ENCODE peak calls at places on chromosome 1, in nine cellular contexts. One of them, this sample, is unnamed. For H3K4me1, the result is how much of the 10 kb centered on the place peaks cover.

GRCh38 chr1:226400519-226401406 is 7.1 kb downstream of the PARP1 start:
- DNase-seq in astrocyte: no peak
- DNase-seq in CD8-positive, alpha-beta memory T cell: no peak
- DNase-seq in adrenal gland: no peak
- DNase-seq in right atrium auricular region: no peak
- DNase-seq in mammary epithelial cell: no peak
- DNase-seq in heart right ventricle: no peak
- DNase-seq in psoas muscle: no peak
- DNase-seq in heart left ventricle: no peak
- DNase-seq in this sample: no peak

GRCh38 chr1:115478933-115479551 is 141.0 kb upstream of the NGF start:
- DNase-seq in astrocyte: no peak
- DNase-seq in CD8-positive, alpha-beta memory T cell: no peak
- DNase-seq in adrenal gland: no peak
- DNase-seq in right atrium auricular region: peak
- DNase-seq in mammary epithelial cell: no peak
- DNase-seq in heart right ventricle: no peak
- DNase-seq in psoas muscle: no peak
- DNase-seq in heart left ventricle: no peak
- DNase-seq in this sample: peak

GRCh38 chr1:43275826-43276620 is 6.2 kb downstream of the TMEM125 start:
- DNase-seq in astrocyte: no peak
- DNase-seq in CD8-positive, alpha-beta memory T cell: no peak
- DNase-seq in adrenal gland: no peak
- DNase-seq in right atrium auricular region: no peak
- DNase-seq in mammary epithelial cell: no peak
- DNase-seq in heart right ventricle: no peak
- DNase-seq in psoas muscle: no peak
- DNase-seq in heart left ventricle: no peak
- DNase-seq in this sample: no peak

GRCh38 chr1:68174173-68175113 is 57.9 kb downstream of the WLS start:
- DNase-seq in astrocyte: peak
- DNase-seq in CD8-positive, alpha-beta memory T cell: no peak
- DNase-seq in adrenal gland: peak
- DNase-seq in right atrium auricular region: peak
- DNase-seq in mammary epithelial cell: peak
- DNase-seq in heart right ventricle: peak
- DNase-seq in psoas muscle: peak
- DNase-seq in heart left ventricle: peak
- DNase-seq in this sample: peak

GRCh38 chr1:196385109-196385508 is 223.1 kb downstream of the KCNT2 start:
- DNase-seq in astrocyte: no peak
- DNase-seq in CD8-positive, alpha-beta memory T cell: no peak
- DNase-seq in adrenal gland: no peak
- DNase-seq in right atrium auricular region: no peak
- DNase-seq in mammary epithelial cell: no peak
- DNase-seq in heart right ventricle: no peak
- DNase-seq in psoas muscle: no peak
- DNase-seq in heart left ventricle: no peak
- DNase-seq in this sample: no peak

GRCh38 chr1:115337633-115338456 is at the start of gene NGF:
- DNase-seq in astrocyte: peak
- DNase-seq in CD8-positive, alpha-beta memory T cell: no peak
- DNase-seq in adrenal gland: no peak
- DNase-seq in right atrium auricular region: peak
- DNase-seq in mammary epithelial cell: peak
- DNase-seq in heart right ventricle: peak
- DNase-seq in psoas muscle: peak
- DNase-seq in heart left ventricle: peak
- DNase-seq in this sample: no peak

GRCh38 chr1:21647431-21648373 is 21.5 kb downstream of the RAP1GAP start:
- DNase-seq in astrocyte: peak
- DNase-seq in CD8-positive, alpha-beta memory T cell: no peak
- DNase-seq in adrenal gland: peak
- DNase-seq in right atrium auricular region: no peak
- DNase-seq in mammary epithelial cell: peak
- DNase-seq in heart right ventricle: peak
- DNase-seq in psoas muscle: no peak
- DNase-seq in heart left ventricle: peak
- DNase-seq in this sample: no peak

GRCh38 chr1:86375688-86376087 is 20.4 kb downstream of the ODF2L start:
- DNase-seq in astrocyte: no peak
- DNase-seq in CD8-positive, alpha-beta memory T cell: no peak
- DNase-seq in adrenal gland: no peak
- DNase-seq in right atrium auricular region: no peak
- DNase-seq in mammary epithelial cell: no peak
- DNase-seq in heart right ventricle: no peak
- DNase-seq in psoas muscle: no peak
- DNase-seq in heart left ventricle: no peak
- DNase-seq in this sample: no peak

DNA sequence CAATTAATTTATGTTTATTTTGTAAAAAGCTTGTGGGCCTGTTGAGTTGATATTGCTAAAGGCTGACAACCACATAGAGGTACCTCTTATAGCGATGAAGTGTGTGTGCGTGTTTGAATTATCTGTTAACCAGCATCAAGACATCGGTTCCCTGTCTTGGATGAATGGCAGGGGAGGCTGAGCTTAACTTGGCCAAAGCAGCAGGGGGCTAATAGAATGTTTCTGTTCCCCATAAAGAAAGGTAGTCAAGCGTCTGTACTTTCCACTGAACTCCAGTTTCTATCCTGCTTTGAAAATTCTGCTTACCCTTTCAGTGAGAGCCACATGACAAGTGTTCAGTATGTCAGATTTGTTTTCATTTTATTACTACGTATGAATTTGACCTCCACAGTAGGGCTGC is 63.0 kb downstream of the ROR1 start:
- DNase-seq in astrocyte: no peak
- DNase-seq in CD8-positive, alpha-beta memory T cell: no peak
- DNase-seq in adrenal gland: no peak
- DNase-seq in right atrium auricular region: no peak
- DNase-seq in mammary epithelial cell: no peak
- DNase-seq in heart right ventricle: no peak
- DNase-seq in psoas muscle: no peak
- DNase-seq in heart left ventricle: no peak
- DNase-seq in this sample: no peak
- H3K4me1 ChIP-seq in astrocyte: under half
- H3K4me1 ChIP-seq in CD8-positive, alpha-beta memory T cell: under half
- H3K4me1 ChIP-seq in adrenal gland: under half
- H3K4me1 ChIP-seq in right atrium auricular region: under half
- H3K4me1 ChIP-seq in mammary epithelial cell: under half
- H3K4me1 ChIP-seq in heart right ventricle: under half
- H3K4me1 ChIP-seq in psoas muscle: under half
- H3K4me1 ChIP-seq in heart left ventricle: under half
- H3K4me1 ChIP-seq in this sample: under half

GRCh38 chr1:228174482-228175315 is 9.1 kb downstream of the IBA57 start:
- DNase-seq in astrocyte: no peak
- DNase-seq in CD8-positive, alpha-beta memory T cell: no peak
- DNase-seq in adrenal gland: no peak
- DNase-seq in right atrium auricular region: no peak
- DNase-seq in mammary epithelial cell: no peak
- DNase-seq in heart right ventricle: no peak
- DNase-seq in psoas muscle: no peak
- DNase-seq in heart left ventricle: no peak
- DNase-seq in this sample: no peak

GRCh38 chr1:228176461-228177182 is 11.0 kb downstream of the IBA57 start:
- DNase-seq in astrocyte: no peak
- DNase-seq in CD8-positive, alpha-beta memory T cell: no peak
- DNase-seq in adrenal gland: no peak
- DNase-seq in right atrium auricular region: no peak
- DNase-seq in mammary epithelial cell: no peak
- DNase-seq in heart right ventricle: peak
- DNase-seq in psoas muscle: no peak
- DNase-seq in heart left ventricle: peak
- DNase-seq in this sample: no peak

GRCh38 chr1:228176024-228176395 is 10.4 kb downstream of the IBA57 start:
- DNase-seq in astrocyte: no peak
- DNase-seq in CD8-positive, alpha-beta memory T cell: no peak
- DNase-seq in adrenal gland: no peak
- DNase-seq in right atrium auricular region: no peak
- DNase-seq in mammary epithelial cell: no peak
- DNase-seq in heart right ventricle: no peak
- DNase-seq in psoas muscle: no peak
- DNase-seq in heart left ventricle: no peak
- DNase-seq in this sample: no peak

GRCh38 chr1:228177183-228177475 is 11.5 kb downstream of the IBA57 start:
- DNase-seq in astrocyte: no peak
- DNase-seq in CD8-positive, alpha-beta memory T cell: no peak
- DNase-seq in adrenal gland: no peak
- DNase-seq in right atrium auricular region: no peak
- DNase-seq in mammary epithelial cell: no peak
- DNase-seq in heart right ventricle: no peak
- DNase-seq in psoas muscle: no peak
- DNase-seq in heart left ventricle: no peak
- DNase-seq in this sample: no peak

GRCh38 chr1:228175316-228176023 is 9.9 kb downstream of the IBA57 start:
- DNase-seq in astrocyte: no peak
- DNase-seq in CD8-positive, alpha-beta memory T cell: no peak
- DNase-seq in adrenal gland: no peak
- DNase-seq in right atrium auricular region: no peak
- DNase-seq in mammary epithelial cell: no peak
- DNase-seq in heart right ventricle: no peak
- DNase-seq in psoas muscle: no peak
- DNase-seq in heart left ventricle: no peak
- DNase-seq in this sample: no peak
- H3K4me1 ChIP-seq in astrocyte: under half
- H3K4me1 ChIP-seq in CD8-positive, alpha-beta memory T cell: under half
- H3K4me1 ChIP-seq in adrenal gland: under half
- H3K4me1 ChIP-seq in right atrium auricular region: under half
- H3K4me1 ChIP-seq in mammary epithelial cell: under half
- H3K4me1 ChIP-seq in heart right ventricle: under half
- H3K4me1 ChIP-seq in psoas muscle: under half
- H3K4me1 ChIP-seq in heart left ventricle: under half
- H3K4me1 ChIP-seq in this sample: under half

GRCh38 chr1:184433928-184434502 is 47.2 kb downstream of the C1orf21 start:
- DNase-seq in astrocyte: no peak
- DNase-seq in CD8-positive, alpha-beta memory T cell: no peak
- DNase-seq in adrenal gland: no peak
- DNase-seq in right atrium auricular region: no peak
- DNase-seq in mammary epithelial cell: no peak
- DNase-seq in heart right ventricle: no peak
- DNase-seq in psoas muscle: no peak
- DNase-seq in heart left ventricle: no peak
- DNase-seq in this sample: no peak

GRCh38 chr1:184442260-184442659 is 55.4 kb downstream of the C1orf21 start:
- DNase-seq in astrocyte: no peak
- DNase-seq in CD8-positive, alpha-beta memory T cell: no peak
- DNase-seq in adrenal gland: no peak
- DNase-seq in right atrium auricular region: no peak
- DNase-seq in mammary epithelial cell: no peak
- DNase-seq in heart right ventricle: no peak
- DNase-seq in psoas muscle: no peak
- DNase-seq in heart left ventricle: no peak
- DNase-seq in this sample: no peak

GRCh38 chr1:184443624-184444023 is 56.8 kb downstream of the C1orf21 start:
- DNase-seq in astrocyte: no peak
- DNase-seq in CD8-positive, alpha-beta memory T cell: no peak
- DNase-seq in adrenal gland: no peak
- DNase-seq in right atrium auricular region: no peak
- DNase-seq in mammary epithelial cell: no peak
- DNase-seq in heart right ventricle: no peak
- DNase-seq in psoas muscle: no peak
- DNase-seq in heart left ventricle: no peak
- DNase-seq in this sample: no peak

GRCh38 chr1:184437306-184437705 is 50.5 kb downstream of the C1orf21 start:
- DNase-seq in astrocyte: no peak
- DNase-seq in CD8-positive, alpha-beta memory T cell: no peak
- DNase-seq in adrenal gland: no peak
- DNase-seq in right atrium auricular region: no peak
- DNase-seq in mammary epithelial cell: no peak
- DNase-seq in heart right ventricle: no peak
- DNase-seq in psoas muscle: no peak
- DNase-seq in heart left ventricle: no peak
- DNase-seq in this sample: peak

GRCh38 chr1:184438363-184438762 is 51.5 kb downstream of the C1orf21 start:
- DNase-seq in astrocyte: no peak
- DNase-seq in CD8-positive, alpha-beta memory T cell: no peak
- DNase-seq in adrenal gland: no peak
- DNase-seq in right atrium auricular region: no peak
- DNase-seq in mammary epithelial cell: no peak
- DNase-seq in heart right ventricle: no peak
- DNase-seq in psoas muscle: no peak
- DNase-seq in heart left ventricle: no peak
- DNase-seq in this sample: no peak
- H3K4me1 ChIP-seq in astrocyte: under half
- H3K4me1 ChIP-seq in CD8-positive, alpha-beta memory T cell: under half
- H3K4me1 ChIP-seq in adrenal gland: under half
- H3K4me1 ChIP-seq in right atrium auricular region: under half
- H3K4me1 ChIP-seq in mammary epithelial cell: under half
- H3K4me1 ChIP-seq in heart right ventricle: under half
- H3K4me1 ChIP-seq in psoas muscle: under half
- H3K4me1 ChIP-seq in heart left ventricle: under half
- H3K4me1 ChIP-seq in this sample: under half

GRCh38 chr1:99171126-99171813 is 93.0 kb upstream of the PLPPR4 start:
- DNase-seq in astrocyte: no peak
- DNase-seq in CD8-positive, alpha-beta memory T cell: no peak
- DNase-seq in adrenal gland: no peak
- DNase-seq in right atrium auricular region: no peak
- DNase-seq in mammary epithelial cell: no peak
- DNase-seq in heart right ventricle: no peak
- DNase-seq in psoas muscle: no peak
- DNase-seq in heart left ventricle: no peak
- DNase-seq in this sample: no peak
- H3K4me1 ChIP-seq in astrocyte: under half
- H3K4me1 ChIP-seq in CD8-positive, alpha-beta memory T cell: under half
- H3K4me1 ChIP-seq in adrenal gland: under half
- H3K4me1 ChIP-seq in right atrium auricular region: under half
- H3K4me1 ChIP-seq in mammary epithelial cell: under half
- H3K4me1 ChIP-seq in heart right ventricle: under half
- H3K4me1 ChIP-seq in psoas muscle: under half
- H3K4me1 ChIP-seq in heart left ventricle: under half
- H3K4me1 ChIP-seq in this sample: under half

GRCh38 chr1:170716835-170717429 is 53.0 kb downstream of the PRRX1 start:
- DNase-seq in astrocyte: no peak
- DNase-seq in CD8-positive, alpha-beta memory T cell: no peak
- DNase-seq in adrenal gland: no peak
- DNase-seq in right atrium auricular region: no peak
- DNase-seq in mammary epithelial cell: no peak
- DNase-seq in heart right ventricle: no peak
- DNase-seq in psoas muscle: no peak
- DNase-seq in heart left ventricle: no peak
- DNase-seq in this sample: no peak

GRCh38 chr1:170711682-170712081 is 47.8 kb downstream of the PRRX1 start:
- DNase-seq in astrocyte: peak
- DNase-seq in CD8-positive, alpha-beta memory T cell: no peak
- DNase-seq in adrenal gland: no peak
- DNase-seq in right atrium auricular region: no peak
- DNase-seq in mammary epithelial cell: peak
- DNase-seq in heart right ventricle: no peak
- DNase-seq in psoas muscle: no peak
- DNase-seq in heart left ventricle: no peak
- DNase-seq in this sample: no peak

GRCh38 chr1:170714938-170715337 is 51.0 kb downstream of the PRRX1 start:
- DNase-seq in astrocyte: peak
- DNase-seq in CD8-positive, alpha-beta memory T cell: no peak
- DNase-seq in adrenal gland: no peak
- DNase-seq in right atrium auricular region: no peak
- DNase-seq in mammary epithelial cell: no peak
- DNase-seq in heart right ventricle: no peak
- DNase-seq in psoas muscle: no peak
- DNase-seq in heart left ventricle: no peak
- DNase-seq in this sample: no peak

GRCh38 chr1:170714163-170714562 is 50.2 kb downstream of the PRRX1 start:
- DNase-seq in astrocyte: no peak
- DNase-seq in CD8-positive, alpha-beta memory T cell: no peak
- DNase-seq in adrenal gland: no peak
- DNase-seq in right atrium auricular region: no peak
- DNase-seq in mammary epithelial cell: no peak
- DNase-seq in heart right ventricle: no peak
- DNase-seq in psoas muscle: no peak
- DNase-seq in heart left ventricle: no peak
- DNase-seq in this sample: no peak
- H3K4me1 ChIP-seq in astrocyte: under half
- H3K4me1 ChIP-seq in CD8-positive, alpha-beta memory T cell: under half
- H3K4me1 ChIP-seq in adrenal gland: under half
- H3K4me1 ChIP-seq in right atrium auricular region: under half
- H3K4me1 ChIP-seq in mammary epithelial cell: under half
- H3K4me1 ChIP-seq in heart right ventricle: under half
- H3K4me1 ChIP-seq in psoas muscle: under half
- H3K4me1 ChIP-seq in heart left ventricle: under half
- H3K4me1 ChIP-seq in this sample: under half